ENCODE peak calls at places on chromosomes 6 and 20, in six cellular contexts. P is fibroblast of lung, K is pancreas, B is left lung, W is adrenal gland, V is neural progenitor cell. E is an unnamed sample.
A peak's percentile ranks its signal among the peaks of the same experiment; 100 is the strongest.

GRCh38 chr20:62066339-62066982 is 780 bp upstream of the TAF4 start:
- DNase-seq in V (peak; percentile 88), W (peak; percentile 58), K (peak; percentile 69), P (peak; percentile 39), B (peak; percentile 62), E (peak; percentile 66)

GRCh38 chr6:168015492-168016175 is 18.2 kb downstream of the KIF25 start:
- DNase-seq in P (no peak), B (no peak), V (no peak), K (no peak), W (no peak), E (no peak)

GRCh38 chr6:50990750-50991446 is 172.2 kb downstream of the TFAP2B start:
- DNase-seq in W (no peak), B (no peak), P (peak; percentile 8), V (no peak), K (no peak), E (peak; percentile 20)

GRCh38 chr20:5531318-5532081 is 214.7 kb upstream of the PROKR2 start:
- DNase-seq in W (peak; percentile 64), K (no peak), V (no peak), P (peak; percentile 58), B (no peak), E (no peak)

GRCh38 chr6:142938510-142938909 is 6.5 kb downstream of the HIVEP2 start:
- DNase-seq in P (no peak), B (no peak), V (no peak), K (no peak), W (no peak), E (no peak)

GRCh38 chr6:9397981-9398559 is 962.7 kb upstream of the SLC35B3 start:
- DNase-seq in P (no peak), W (no peak), V (no peak), K (peak; percentile 72), B (peak; percentile 64), E (no peak)

GRCh38 chr6:133377219-133377618 is 136.1 kb downstream of the EYA4 start:
- DNase-seq in W (no peak), V (no peak), B (no peak), K (no peak), P (no peak), E (no peak)

GRCh38 chr20:38835792-38836191 is 30.3 kb downstream of the PPP1R16B start:
- DNase-seq in K (no peak), W (no peak), B (no peak), V (no peak), P (no peak), E (no peak)

GRCh38 chr6:158662607-158663464 is 13.0 kb downstream of the SYTL3 start:
- DNase-seq in K (no peak), W (no peak), B (no peak), V (no peak), P (peak; percentile 70), E (no peak)

GRCh38 chr6:21898107-21898796 is 304.7 kb downstream of the SOX4 start:
- DNase-seq in P (peak; percentile 85), K (no peak), W (no peak), V (no peak), B (no peak), E (peak; percentile 52)

GRCh38 chr6:125922322-125922860 is 34.2 kb upstream of the HINT3 start:
- DNase-seq in V (no peak), P (no peak), K (no peak), W (no peak), B (no peak), E (no peak)

GRCh38 chr20:23446505-23446904 is 6.2 kb downstream of the CST11 start:
- DNase-seq in K (peak; percentile 59), B (no peak), V (peak; percentile 86), P (peak; percentile 48), W (peak; percentile 61), E (no peak)

GRCh38 chr6:53741001-53741400 is 53.8 kb upstream of the LRRC1 start:
- DNase-seq in K (no peak), W (no peak), B (no peak), P (no peak), V (no peak), E (no peak)

GRCh38 chr6:46906776-46907175 is 15.0 kb downstream of the ADGRF5 start:
- DNase-seq in W (no peak), B (no peak), K (no peak), P (no peak), V (no peak), E (no peak)

GRCh38 chr6:13357551-13358075 is 29.3 kb upstream of the TBC1D7 start:
- DNase-seq in B (no peak), P (peak; percentile 82), V (peak; percentile 70), W (no peak), K (no peak), E (no peak)

GRCh38 chr6:125377621-125378020 is 75.9 kb upstream of the HDDC2 start:
- DNase-seq in B (no peak), V (no peak), K (no peak), W (no peak), P (peak; percentile 31), E (no peak)

GRCh38 chr6:145621776-145622175 is 113.5 kb downstream of the EPM2A start:
- DNase-seq in W (no peak), V (no peak), B (no peak), K (no peak), P (no peak), E (no peak)

GRCh38 chr6:34587325-34587724 is 31.2 kb upstream of the SPDEF start:
- DNase-seq in V (no peak), W (no peak), B (no peak), K (no peak), P (no peak), E (no peak)

GRCh38 chr6:89291256-89291819 is 23.8 kb downstream of the GABRR2 start:
- DNase-seq in B (no peak), K (no peak), W (no peak), P (no peak), V (no peak), E (no peak)

GRCh38 chr6:69294407-69294806 is 502.4 kb downstream of the LMBRD1 start:
- DNase-seq in V (no peak), W (no peak), P (no peak), B (no peak), K (no peak), E (no peak)

GRCh38 chr20:4328541-4328940 is 313.2 kb upstream of the RNF24 start:
- DNase-seq in V (no peak), B (no peak), W (no peak), P (peak; percentile 9), K (no peak), E (no peak)

GRCh38 chr20:4324611-4325238 is 309.4 kb upstream of the RNF24 start:
- DNase-seq in V (no peak), W (no peak), K (no peak), P (no peak), B (no peak), E (no peak)

GRCh38 chr20:4325548-4326187 is 310.3 kb upstream of the RNF24 start:
- DNase-seq in B (no peak), K (no peak), P (no peak), W (no peak), V (no peak), E (no peak)

GRCh38 chr20:4327956-4328355 is 312.6 kb upstream of the RNF24 start:
- DNase-seq in B (no peak), K (no peak), P (no peak), V (no peak), W (no peak), E (no peak)

DNA sequence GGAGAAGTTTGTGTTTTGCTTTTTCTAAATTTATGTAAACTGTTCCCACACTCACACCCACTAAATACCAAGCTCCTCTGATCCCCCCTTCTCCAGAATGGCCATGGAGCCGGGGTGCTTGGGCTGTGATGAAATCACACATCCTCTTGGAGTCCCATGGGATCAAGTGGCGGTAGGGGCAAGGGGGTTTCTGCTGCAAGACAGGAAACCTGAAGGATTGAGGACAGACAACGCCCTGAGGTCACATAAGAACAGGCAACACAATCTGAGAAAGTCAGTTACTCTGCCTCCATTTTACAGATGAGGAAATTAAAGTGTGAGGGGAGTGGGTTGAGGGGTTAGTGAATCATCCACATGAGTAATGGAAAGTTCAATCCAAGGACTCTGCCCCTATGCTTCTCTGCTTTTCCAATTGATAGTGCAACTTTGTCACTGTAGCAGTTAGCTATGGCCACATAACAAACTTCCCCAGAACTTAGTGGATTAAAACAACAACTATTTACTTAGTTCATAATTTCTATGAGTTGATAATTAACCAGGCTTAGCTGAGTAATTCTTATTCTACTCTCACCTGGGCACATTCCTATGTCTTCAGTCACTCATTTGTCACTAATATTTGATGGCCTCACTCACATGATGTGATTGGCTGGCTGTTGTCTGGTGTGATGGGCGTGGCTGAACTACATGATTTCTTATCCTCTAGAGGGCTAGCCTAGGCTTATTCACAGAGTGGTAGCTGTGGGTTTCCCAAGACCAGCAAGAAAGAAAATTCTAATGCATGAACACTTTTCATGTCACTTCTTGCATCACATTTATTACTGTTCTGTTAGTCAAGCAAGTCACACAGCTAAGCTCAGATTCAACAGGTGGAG is 311.1 kb upstream of the RNF24 start:
- DNase-seq in K (no peak), B (no peak), W (no peak), P (no peak), V (no peak), E (peak; percentile 59)
- H3K27ac ChIP-seq in K (no peak overlapping the region), B (no peak overlapping the region), W (no peak overlapping the region), P (no peak overlapping the region), V (no peak overlapping the region), E (no peak overlapping the region)

GRCh38 chr6:27312146-27312949 is at the start of gene POM121L2:
- DNase-seq in K (peak; percentile 88), V (peak; percentile 84), W (peak; percentile 36), P (peak; percentile 36), B (peak; percentile 54), E (peak; percentile 77)
- TF ChIP-seq CTCF in K (peak; percentile 55), V (peak; percentile 81), W (peak; percentile 36), P (peak; percentile 38), B (peak; percentile 53), E (peak; percentile 77)

GRCh38 chr20:44692932-44693476 is 22.2 kb upstream of the CCN5 start:
- DNase-seq in P (peak; percentile 95), V (no peak), W (peak; percentile 87), K (peak; percentile 34), B (peak; percentile 66), E (peak; percentile 98)
- H3K27ac ChIP-seq in P (peak overlapping the region; percentile 55), V (no peak overlapping the region), W (peak overlapping the region; percentile 79), K (no peak overlapping the region), B (peak overlapping the region; percentile 75), E (peak overlapping the region; percentile 70)

DNA sequence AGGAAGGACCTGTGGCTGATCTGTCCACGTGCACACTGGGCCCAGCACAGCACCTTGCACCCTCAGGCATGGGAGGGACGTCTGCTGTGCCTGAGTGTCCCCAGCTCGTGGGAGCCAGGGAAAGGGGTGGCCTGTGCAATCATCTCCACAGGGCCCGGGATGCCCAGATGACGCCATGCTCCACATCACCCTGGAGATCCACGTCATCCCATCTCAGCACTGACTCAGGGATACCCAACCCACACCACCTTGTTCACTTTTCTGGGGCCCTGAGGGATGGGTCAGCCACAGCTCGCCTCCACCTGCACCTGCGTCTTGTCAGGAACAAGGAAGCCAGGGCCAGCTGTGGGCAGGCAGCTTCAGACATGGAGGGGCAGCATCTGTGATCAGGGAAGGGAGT is 48.2 kb downstream of the RAB44 start:
- DNase-seq in W (no peak), B (no peak), V (no peak), P (no peak), K (no peak), E (no peak)
- TF ChIP-seq CTCF in W (no peak), B (no peak), V (no peak), P (no peak), K (no peak), E (no peak)

GRCh38 chr20:53122853-53123252 is 150.7 kb downstream of the TSHZ2 start:
- DNase-seq in B (no peak), P (no peak), K (no peak), W (no peak), V (no peak), E (no peak)
- H3K27ac ChIP-seq in B (no peak overlapping the region), P (no peak overlapping the region), K (no peak overlapping the region), W (no peak overlapping the region), V (no peak overlapping the region), E (no peak overlapping the region)